ENCODE peak calls at places on chromosomes 2 and 18, in eight cellular contexts. L, J, M, H, Z, A, D and T are unnamed samples.

GRCh38 chr2:674319-674985 is 2.8 kb downstream of the TMEM18 start:
- DNase-seq in Z (no peak), D (peak; percentile 24), L (no peak), A (no peak), J (no peak), H (no peak), M (no peak), T (no peak)

GRCh38 chr2:133780099-133780996 is 212.1 kb upstream of the NCKAP5 start:
- DNase-seq in L (no peak), H (peak; percentile 77), D (peak; percentile 49), A (peak; percentile 60), Z (no peak), J (peak; percentile 93), M (peak; percentile 42), T (no peak)

GRCh38 chr18:33951031-33951430 is 273.7 kb downstream of the NOL4 start:
- DNase-seq in L (no peak), M (no peak), D (no peak), Z (no peak), H (no peak), A (no peak), J (no peak), T (no peak)

GRCh38 chr18:45166341-45167108 is 448.8 kb upstream of the SLC14A2 start:
- DNase-seq in H (peak; percentile 69), J (no peak), A (no peak), D (no peak), L (peak; percentile 41), M (no peak), Z (no peak), T (no peak)

GRCh38 chr18:48766487-48766886 is 184.3 kb downstream of the SMAD7 start:
- DNase-seq in H (no peak), J (no peak), D (no peak), M (no peak), L (peak; percentile 11), A (no peak), Z (no peak), T (no peak)

GRCh38 chr18:75437979-75438378 is 10.5 kb upstream of the SMIM21 start:
- DNase-seq in Z (no peak), H (no peak), J (no peak), D (no peak), A (no peak), M (no peak), L (no peak), T (no peak)

GRCh38 chr2:236174608-236175001 is 6.4 kb upstream of the GBX2 start:
- DNase-seq in M (no peak), J (no peak), A (no peak), H (no peak), Z (no peak), L (no peak), D (no peak), T (no peak)

GRCh38 chr2:201568217-201568820 is 75.0 kb downstream of the TMEM237 start:
- DNase-seq in Z (no peak), D (no peak), J (no peak), A (no peak), M (no peak), H (no peak), L (no peak), T (no peak)

GRCh38 chr2:47697000-47697601 is 85.8 kb upstream of the MSH6 start:
- DNase-seq in A (no peak), M (no peak), Z (no peak), H (no peak), J (no peak), L (no peak), D (no peak), T (no peak)

GRCh38 chr18:48776641-48777025 is 174.1 kb downstream of the SMAD7 start:
- DNase-seq in A (no peak), M (no peak), L (no peak), Z (no peak), D (no peak), J (no peak), H (no peak), T (no peak)

DNA sequence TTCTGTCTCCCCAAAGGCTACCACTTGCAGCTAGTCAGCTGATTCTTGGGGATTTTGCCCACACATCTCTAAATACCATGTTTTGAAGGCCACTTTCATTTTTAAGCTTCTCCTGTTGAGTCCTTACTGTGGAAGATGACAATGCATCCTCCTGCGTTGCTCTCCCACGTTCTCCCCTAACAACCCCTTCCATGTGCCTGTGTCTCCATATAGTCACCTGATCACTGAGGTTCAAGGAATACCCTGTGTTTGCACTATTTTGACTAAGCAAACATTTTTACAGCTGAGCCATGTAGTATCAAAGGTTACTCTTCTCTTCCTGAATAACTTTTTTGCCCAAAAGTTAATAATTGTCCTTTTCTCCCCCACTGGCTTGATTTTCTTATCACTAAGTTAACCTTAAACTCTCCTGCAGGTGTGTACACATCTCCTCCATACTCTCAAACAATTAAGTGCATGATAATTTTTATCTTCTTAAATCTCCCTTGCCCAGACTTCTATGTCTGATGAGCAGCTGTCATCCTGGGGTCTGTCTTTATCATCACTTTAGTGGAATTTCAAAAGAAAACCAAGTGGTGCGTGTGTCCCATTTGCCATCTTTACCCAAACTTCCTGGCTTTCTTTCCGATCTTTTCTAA is 85.3 kb upstream of the SPATS2L start:
- DNase-seq in L (no peak), M (no peak), J (no peak), Z (no peak), D (no peak), A (no peak), H (peak; percentile 46), T (no peak)
- H3K4me3 ChIP-seq in L (no peak overlapping the region), M (no peak overlapping the region), J (no peak overlapping the region), Z (no peak overlapping the region), D (no peak overlapping the region), A (no peak overlapping the region), H (peak overlapping the region; percentile 14), T (no peak overlapping the region)

GRCh38 chr2:177396630-177397460 is 4.3 kb downstream of the AGPS start:
- DNase-seq in H (peak; percentile 61), A (no peak), J (no peak), Z (no peak), M (no peak), D (no peak), L (no peak), T (no peak)
- H3K27ac ChIP-seq in H (peak overlapping the region; percentile 72), A (peak overlapping the region; percentile 0), J (no peak overlapping the region), Z (no peak overlapping the region), M (no peak overlapping the region), D (no peak overlapping the region), L (peak overlapping the region; percentile 24), T (no peak overlapping the region)

GRCh38 chr2:170719810-170720209 is 4.7 kb downstream of the SP5 start:
- DNase-seq in J (no peak), H (no peak), M (no peak), Z (no peak), L (no peak), A (no peak), D (no peak), T (no peak)
- H3K4me3 ChIP-seq in J (no peak overlapping the region), H (no peak overlapping the region), M (no peak overlapping the region), Z (no peak overlapping the region), L (no peak overlapping the region), A (no peak overlapping the region), D (no peak overlapping the region), T (no peak overlapping the region)

GRCh38 chr2:238878051-238878735 is 30.3 kb downstream of the TWIST2 start:
- DNase-seq in J (no peak), A (no peak), D (no peak), M (no peak), L (no peak), Z (no peak), H (no peak), T (no peak)
- H3K27ac ChIP-seq in J (no peak overlapping the region), A (no peak overlapping the region), D (no peak overlapping the region), M (no peak overlapping the region), L (no peak overlapping the region), Z (no peak overlapping the region), H (no peak overlapping the region), T (no peak overlapping the region)

GRCh38 chr2:101999122-101999789 is 7.5 kb downstream of the IL1R2 start:
- DNase-seq in J (no peak), A (peak; percentile 60), M (no peak), Z (no peak), H (peak; percentile 27), D (no peak), L (no peak), T (no peak)
- H3K4me3 ChIP-seq in J (no peak overlapping the region), A (peak overlapping the region; percentile 7), M (no peak overlapping the region), Z (peak overlapping the region; percentile 51), H (no peak overlapping the region), D (no peak overlapping the region), L (no peak overlapping the region), T (no peak overlapping the region)

DNA sequence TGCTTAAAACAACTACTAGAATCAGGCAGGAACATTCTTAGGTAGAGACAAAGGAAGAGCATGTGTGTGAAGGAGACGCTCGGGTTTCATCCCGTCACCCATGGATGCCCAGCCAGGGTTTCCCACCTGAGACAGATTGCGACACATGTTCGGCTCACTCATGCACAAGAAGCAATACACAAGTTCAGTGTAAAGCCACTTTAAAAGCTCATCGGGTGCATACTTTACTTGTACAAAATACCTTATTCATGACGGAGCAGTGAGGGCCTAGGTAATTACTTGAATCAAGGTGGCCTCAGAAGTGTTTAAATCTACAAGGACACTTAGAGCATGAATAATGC is 42.0 kb downstream of the ZEB2 start:
- DNase-seq in D (no peak), H (no peak), Z (no peak), M (no peak), A (no peak), J (no peak), L (no peak), T (no peak)
- H3K27ac ChIP-seq in D (no peak overlapping the region), H (no peak overlapping the region), Z (no peak overlapping the region), M (peak overlapping the region; percentile 73), A (no peak overlapping the region), J (no peak overlapping the region), L (no peak overlapping the region), T (peak overlapping the region; percentile 74)

GRCh38 chr2:53347219-53347618 is 420.4 kb upstream of the CHAC2 start:
- DNase-seq in M (no peak), H (no peak), Z (no peak), A (no peak), L (no peak), J (no peak), D (no peak), T (no peak)
- H3K4me3 ChIP-seq in M (no peak overlapping the region), H (no peak overlapping the region), Z (no peak overlapping the region), A (no peak overlapping the region), L (no peak overlapping the region), J (no peak overlapping the region), D (no peak overlapping the region), T (no peak overlapping the region)